ENCODE peak calls at places on chromosomes 12 and 14, in nine cellular contexts. Y is body of pancreas; B is right lobe of liver; M is upper lobe of right lung; N is stomach; I is left ventricle myocardium inferior; K is CD4-positive, alpha-beta memory T cell; W is fibroblast of lung; E is GM23248. C is an unnamed sample.

GRCh38 chr12:97181571-97182265 is 274.7 kb downstream of the NEDD1 start:
- DNase-seq in Y (no peak), B (no peak), M (no peak), N (no peak), I (no peak), K (no peak), W (no peak), E (no peak), C (no peak)

GRCh38 chr12:122837306-122838265 is 2.3 kb downstream of the HIP1R start:
- DNase-seq in Y (peak; percentile 77), B (no peak), M (no peak), N (peak; percentile 76), I (no peak), K (no peak), W (no peak), E (no peak), C (no peak)

GRCh38 chr14:90820958-90821357 is 4.7 kb upstream of the TTC7B start:
- DNase-seq in Y (peak; percentile 52), B (peak; percentile 70), M (no peak), N (peak; percentile 43), I (no peak), K (peak; percentile 54), W (no peak), E (peak; percentile 66), C (peak; percentile 20)

GRCh38 chr12:24363177-24363754 is 413.8 kb upstream of the SOX5 start:
- DNase-seq in Y (peak; percentile 16), B (no peak), M (no peak), N (no peak), I (peak; percentile 22), K (no peak), W (no peak), E (no peak), C (no peak)

GRCh38 chr14:69547701-69548348 is 26.8 kb downstream of the CCDC177 start:
- DNase-seq in Y (peak; percentile 14), B (no peak), M (no peak), N (no peak), I (no peak), K (no peak), W (no peak), E (peak; percentile 33), C (peak; percentile 7)

GRCh38 chr12:64105026-64105425 is 117.1 kb downstream of the KICS2 start:
- DNase-seq in Y (no peak), B (no peak), M (no peak), N (no peak), I (no peak), K (no peak), W (no peak), E (no peak), C (no peak)

GRCh38 chr12:29216797-29217583 is 67.9 kb downstream of the FAR2 start:
- DNase-seq in Y (no peak), B (no peak), M (no peak), N (no peak), I (no peak), K (no peak), W (no peak), E (peak; percentile 53), C (no peak)

GRCh38 chr12:89874146-89874545 is 165.5 kb upstream of the ATP2B1 start:
- DNase-seq in Y (no peak), B (no peak), M (no peak), N (no peak), I (peak; percentile 20), K (no peak), W (peak; percentile 51), E (no peak), C (no peak)

GRCh38 chr12:49565956-49566265 is 2.0 kb downstream of the MCRS1 start:
- DNase-seq in Y (no peak), B (no peak), M (no peak), N (no peak), I (no peak), K (no peak), W (no peak), E (no peak), C (no peak)

GRCh38 chr12:49567302-49567610 is 686 bp downstream of the MCRS1 start:
- DNase-seq in Y (no peak), B (no peak), M (no peak), N (no peak), I (no peak), K (no peak), W (no peak), E (no peak), C (no peak)

GRCh38 chr12:49567611-49568441 is at the start of gene MCRS1:
- DNase-seq in Y (peak; percentile 93), B (peak; percentile 92), M (peak; percentile 92), N (peak; percentile 92), I (peak; percentile 86), K (peak; percentile 93), W (peak; percentile 93), E (peak; percentile 98), C (peak; percentile 94)

GRCh38 chr12:49566361-49566760 is 1.6 kb downstream of the MCRS1 start:
- DNase-seq in Y (no peak), B (no peak), M (peak; percentile 51), N (no peak), I (no peak), K (no peak), W (no peak), E (no peak), C (no peak)

GRCh38 chr12:49568442-49568776 is 467 bp upstream of the MCRS1 start:
- DNase-seq in Y (no peak), B (no peak), M (no peak), N (no peak), I (no peak), K (no peak), W (no peak), E (no peak), C (no peak)
- H3K4me1 ChIP-seq in Y (peaks cover 25% of the 10 kb centered on the region), B (peaks cover 18% of the 10 kb centered on the region), M (peaks cover 8% of the 10 kb centered on the region), N (peaks cover 46% of the 10 kb centered on the region), I (peaks cover 71% of the 10 kb centered on the region), K (peaks cover 49% of the 10 kb centered on the region), W (peaks cover 3% of the 10 kb centered on the region), E (peaks cover 11% of the 10 kb centered on the region), C (peaks cover 42% of the 10 kb centered on the region)

GRCh38 chr14:42378880-42379279 is 772.2 kb downstream of the LRFN5 start:
- DNase-seq in Y (no peak), B (no peak), M (peak; percentile 37), N (no peak), I (no peak), K (no peak), W (no peak), E (no peak), C (no peak)
- H3K9me3 ChIP-seq in Y (no peaks in the 10 kb centered on the region), B (no peaks in the 10 kb centered on the region), M (no peaks in the 10 kb centered on the region), N (no peaks in the 10 kb centered on the region), I (no peaks in the 10 kb centered on the region), K (no peaks in the 10 kb centered on the region), W (no peaks in the 10 kb centered on the region), E (no peaks in the 10 kb centered on the region), C (no peaks in the 10 kb centered on the region)

GRCh38 chr12:57146092-57146491 is 1.3 kb downstream of the LRP1-AS start:
- DNase-seq in Y (no peak), B (no peak), M (no peak), N (no peak), I (no peak), K (no peak), W (peak; percentile 28), E (peak; percentile 35), C (no peak)
- H3K27ac ChIP-seq in Y (no peak overlapping the region), B (no peak overlapping the region), M (peak overlapping the region; percentile 58), N (peak overlapping the region; percentile 69), I (peak overlapping the region; percentile 94), K (no peak overlapping the region), W (no peak overlapping the region), E (peak overlapping the region; percentile 98), C (no peak overlapping the region)

GRCh38 chr12:32545413-32545970 is 133.6 kb upstream of the DNM1L start:
- DNase-seq in Y (no peak), B (no peak), M (no peak), N (no peak), I (no peak), K (no peak), W (peak; percentile 17), E (no peak), C (no peak)
- H3K4me1 ChIP-seq in Y (peaks cover 73% of the 10 kb centered on the region), B (peaks cover 93% of the 10 kb centered on the region), M (peaks cover 68% of the 10 kb centered on the region), N (peaks cover 100% of the 10 kb centered on the region), I (peaks cover 93% of the 10 kb centered on the region), K (no peaks in the 10 kb centered on the region), W (peaks cover 10% of the 10 kb centered on the region), E (peaks cover 37% of the 10 kb centered on the region), C (no peaks in the 10 kb centered on the region)

GRCh38 chr14:28983279-28983678 is 216.7 kb downstream of the FOXG1 start:
- DNase-seq in Y (no peak), B (no peak), M (no peak), N (no peak), I (no peak), K (no peak), W (no peak), E (no peak), C (no peak)

GRCh38 chr14:28982228-28982627 is 215.6 kb downstream of the FOXG1 start:
- DNase-seq in Y (no peak), B (no peak), M (no peak), N (no peak), I (no peak), K (no peak), W (no peak), E (no peak), C (no peak)

DNA sequence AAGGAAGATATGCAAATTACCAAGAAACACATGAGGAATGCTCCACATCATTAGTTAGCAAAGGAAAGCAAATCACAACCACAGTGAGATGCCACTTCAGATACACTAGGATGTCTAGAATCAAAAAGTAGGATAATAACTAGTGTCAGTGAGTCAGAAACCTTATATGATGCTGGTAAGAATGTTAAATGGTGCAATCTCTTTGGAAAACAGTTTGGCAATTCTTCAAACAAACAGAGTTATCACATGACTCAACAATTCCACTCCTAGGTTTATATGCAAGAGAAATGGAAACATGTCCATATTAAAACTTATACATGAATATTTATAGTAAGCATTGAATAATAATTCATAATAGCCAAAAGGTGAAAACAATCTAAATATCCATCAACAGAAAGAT is 220.9 kb downstream of the FOXG1 start:
- DNase-seq in Y (no peak), B (no peak), M (no peak), N (no peak), I (no peak), K (no peak), W (no peak), E (peak; percentile 2), C (no peak)
- H3K9me3 ChIP-seq in Y (no peaks in the 10 kb centered on the region), B (no peaks in the 10 kb centered on the region), M (no peaks in the 10 kb centered on the region), N (peaks cover 13% of the 10 kb centered on the region), I (peaks cover 37% of the 10 kb centered on the region), K (no peaks in the 10 kb centered on the region), W (no peaks in the 10 kb centered on the region), E (no peaks in the 10 kb centered on the region), C (no peaks in the 10 kb centered on the region)

GRCh38 chr12:49553512-49554088 is 14.3 kb downstream of the MCRS1 start:
- DNase-seq in Y (no peak), B (no peak), M (no peak), N (no peak), I (no peak), K (peak; percentile 55), W (no peak), E (peak; percentile 33), C (peak; percentile 51)

GRCh38 chr12:49554266-49554665 is 13.7 kb downstream of the MCRS1 start:
- DNase-seq in Y (no peak), B (no peak), M (no peak), N (no peak), I (no peak), K (no peak), W (no peak), E (no peak), C (no peak)

GRCh38 chr12:49552014-49552413 is 13.2 kb downstream of the KCNH3 start:
- DNase-seq in Y (peak; percentile 81), B (peak; percentile 83), M (no peak), N (no peak), I (peak; percentile 56), K (no peak), W (no peak), E (peak; percentile 48), C (no peak)

GRCh38 chr12:49552425-49552824 is 13.6 kb downstream of the KCNH3 start:
- DNase-seq in Y (no peak), B (no peak), M (no peak), N (no peak), I (no peak), K (no peak), W (no peak), E (no peak), C (no peak)

GRCh38 chr12:49552899-49553298 is 14.1 kb downstream of the KCNH3 start:
- DNase-seq in Y (no peak), B (no peak), M (no peak), N (no peak), I (no peak), K (no peak), W (no peak), E (no peak), C (no peak)
- H3K27ac ChIP-seq in Y (no peak overlapping the region), B (no peak overlapping the region), M (no peak overlapping the region), N (no peak overlapping the region), I (peak overlapping the region; percentile 76), K (no peak overlapping the region), W (no peak overlapping the region), E (no peak overlapping the region), C (no peak overlapping the region)